ENCODE peak calls at places on chromosomes 11 and 22, in five cellular contexts. One of them, this sample, is unnamed.

GRCh38 chr22:37716708-37717107 is 19.9 kb downstream of the TRIOBP start:
- DNase-seq in mesenchymal stem cell: peak; percentile 75
- DNase-seq in coronary artery: no peak
- DNase-seq in brain microvascular endothelial cell: peak; percentile 64
- DNase-seq in PC-9: peak; percentile 80
- DNase-seq in this sample: no peak

GRCh38 chr11:124788521-124788920 is 11.7 kb downstream of the MSANTD2 start:
- DNase-seq in mesenchymal stem cell: no peak
- DNase-seq in coronary artery: no peak
- DNase-seq in brain microvascular endothelial cell: no peak
- DNase-seq in PC-9: no peak
- DNase-seq in this sample: no peak

GRCh38 chr11:3164138-3164539 is 971 bp downstream of the OSBPL5 start:
- DNase-seq in mesenchymal stem cell: no peak
- DNase-seq in coronary artery: no peak
- DNase-seq in brain microvascular endothelial cell: no peak
- DNase-seq in PC-9: no peak
- DNase-seq in this sample: no peak

GRCh38 chr11:12159351-12160099 is 49.1 kb downstream of the MICAL2 start:
- DNase-seq in mesenchymal stem cell: peak; percentile 98
- DNase-seq in coronary artery: peak; percentile 80
- DNase-seq in brain microvascular endothelial cell: peak; percentile 77
- DNase-seq in PC-9: no peak
- DNase-seq in this sample: peak; percentile 93

GRCh38 chr22:48536691-48537591 is 1290.7 kb downstream of the BRD1 start:
- DNase-seq in mesenchymal stem cell: no peak
- DNase-seq in coronary artery: no peak
- DNase-seq in brain microvascular endothelial cell: no peak
- DNase-seq in PC-9: no peak
- DNase-seq in this sample: no peak

GRCh38 chr22:20810645-20811044 is 36.7 kb downstream of the SERPIND1 start:
- DNase-seq in mesenchymal stem cell: no peak
- DNase-seq in coronary artery: no peak
- DNase-seq in brain microvascular endothelial cell: no peak
- DNase-seq in PC-9: no peak
- DNase-seq in this sample: no peak

GRCh38 chr22:45531944-45532631 is 29.4 kb downstream of the FBLN1 start:
- DNase-seq in mesenchymal stem cell: no peak
- DNase-seq in coronary artery: no peak
- DNase-seq in brain microvascular endothelial cell: no peak
- DNase-seq in PC-9: no peak
- DNase-seq in this sample: no peak

GRCh38 chr11:89604281-89604680 is 105.8 kb upstream of the TRIM77 start:
- DNase-seq in mesenchymal stem cell: peak; percentile 39
- DNase-seq in coronary artery: no peak
- DNase-seq in brain microvascular endothelial cell: no peak
- DNase-seq in PC-9: no peak
- DNase-seq in this sample: no peak

GRCh38 chr11:86765146-86765663 is 35.1 kb upstream of the PRSS23 start:
- DNase-seq in mesenchymal stem cell: no peak
- DNase-seq in coronary artery: no peak
- DNase-seq in brain microvascular endothelial cell: no peak
- DNase-seq in PC-9: no peak
- DNase-seq in this sample: no peak

GRCh38 chr22:36218648-36219047 is 17.0 kb upstream of the APOL4 start:
- DNase-seq in mesenchymal stem cell: no peak
- DNase-seq in coronary artery: no peak
- DNase-seq in brain microvascular endothelial cell: no peak
- DNase-seq in PC-9: no peak
- DNase-seq in this sample: no peak

GRCh38 chr11:2748061-2748813 is 48.4 kb upstream of the KCNQ1OT1 start:
- DNase-seq in mesenchymal stem cell: no peak
- DNase-seq in coronary artery: no peak
- DNase-seq in brain microvascular endothelial cell: no peak
- DNase-seq in PC-9: no peak
- DNase-seq in this sample: no peak

GRCh38 chr11:27075192-27075591 is 34.6 kb downstream of the BBOX1 start:
- DNase-seq in mesenchymal stem cell: peak; percentile 44
- DNase-seq in coronary artery: no peak
- DNase-seq in brain microvascular endothelial cell: peak; percentile 49
- DNase-seq in PC-9: no peak
- DNase-seq in this sample: no peak

GRCh38 chr22:36097880-36098279 is 62.7 kb downstream of the APOL3 start:
- DNase-seq in mesenchymal stem cell: no peak
- DNase-seq in coronary artery: no peak
- DNase-seq in brain microvascular endothelial cell: no peak
- DNase-seq in PC-9: no peak
- DNase-seq in this sample: no peak

GRCh38 chr11:62544521-62545436 is 1.8 kb downstream of the AHNAK start:
- DNase-seq in mesenchymal stem cell: peak; percentile 40
- DNase-seq in coronary artery: no peak
- DNase-seq in brain microvascular endothelial cell: no peak
- DNase-seq in PC-9: no peak
- DNase-seq in this sample: peak; percentile 60

GRCh38 chr11:88520391-88520790 is 182.9 kb upstream of the CTSC start:
- DNase-seq in mesenchymal stem cell: peak; percentile 45
- DNase-seq in coronary artery: no peak
- DNase-seq in brain microvascular endothelial cell: no peak
- DNase-seq in PC-9: no peak
- DNase-seq in this sample: no peak

GRCh38 chr11:113148076-113148475 is 166.3 kb upstream of the TTC12 start:
- DNase-seq in mesenchymal stem cell: no peak
- DNase-seq in coronary artery: no peak
- DNase-seq in brain microvascular endothelial cell: no peak
- DNase-seq in PC-9: no peak
- DNase-seq in this sample: no peak

GRCh38 chr11:121487191-121487590 is 34.4 kb upstream of the SORL1-AS1 start:
- DNase-seq in mesenchymal stem cell: no peak
- DNase-seq in coronary artery: no peak
- DNase-seq in brain microvascular endothelial cell: no peak
- DNase-seq in PC-9: no peak
- DNase-seq in this sample: no peak

GRCh38 chr22:23220485-23221350 is 40.4 kb downstream of the BCR start:
- DNase-seq in mesenchymal stem cell: no peak
- DNase-seq in coronary artery: no peak
- DNase-seq in brain microvascular endothelial cell: no peak
- DNase-seq in PC-9: peak; percentile 37
- DNase-seq in this sample: no peak

GRCh38 chr11:19631657-19632325 is 80.8 kb upstream of the NAV2 start:
- DNase-seq in mesenchymal stem cell: no peak
- DNase-seq in coronary artery: peak; percentile 71
- DNase-seq in brain microvascular endothelial cell: no peak
- DNase-seq in PC-9: no peak
- DNase-seq in this sample: no peak

GRCh38 chr11:2844116-2844515 is 41.5 kb downstream of the CDKN1C start:
- DNase-seq in mesenchymal stem cell: no peak
- DNase-seq in coronary artery: no peak
- DNase-seq in brain microvascular endothelial cell: no peak
- DNase-seq in PC-9: no peak
- DNase-seq in this sample: no peak

GRCh38 chr22:25404923-25405853 is 159.3 kb upstream of the GRK3 start:
- DNase-seq in mesenchymal stem cell: peak; percentile 76
- DNase-seq in coronary artery: no peak
- DNase-seq in brain microvascular endothelial cell: peak; percentile 31
- DNase-seq in PC-9: no peak
- DNase-seq in this sample: peak; percentile 80

GRCh38 chr22:37953062-37953436 is 352 bp downstream of the C22orf23 start:
- DNase-seq in mesenchymal stem cell: no peak
- DNase-seq in coronary artery: no peak
- DNase-seq in brain microvascular endothelial cell: no peak
- DNase-seq in PC-9: peak; percentile 37
- DNase-seq in this sample: no peak

GRCh38 chr22:29717789-29718188 is 2.0 kb upstream of the CABP7 start:
- DNase-seq in mesenchymal stem cell: no peak
- DNase-seq in coronary artery: no peak
- DNase-seq in brain microvascular endothelial cell: no peak
- DNase-seq in PC-9: no peak
- DNase-seq in this sample: no peak

GRCh38 chr11:102564110-102564509 is 33.6 kb upstream of the MMP7 start:
- DNase-seq in mesenchymal stem cell: peak; percentile 75
- DNase-seq in coronary artery: no peak
- DNase-seq in brain microvascular endothelial cell: no peak
- DNase-seq in PC-9: peak; percentile 96
- DNase-seq in this sample: no peak

GRCh38 chr11:47305734-47306483 is 36.0 kb downstream of the MADD start:
- DNase-seq in mesenchymal stem cell: no peak
- DNase-seq in coronary artery: peak; percentile 92
- DNase-seq in brain microvascular endothelial cell: peak; percentile 5
- DNase-seq in PC-9: no peak
- DNase-seq in this sample: no peak

GRCh38 chr11:86938900-86939880 is 16.0 kb downstream of the FZD4 start:
- DNase-seq in mesenchymal stem cell: peak; percentile 71
- DNase-seq in coronary artery: no peak
- DNase-seq in brain microvascular endothelial cell: no peak
- DNase-seq in PC-9: peak; percentile 58
- DNase-seq in this sample: no peak

GRCh38 chr11:37504925-37505324 is 906.9 kb upstream of the RAG2 start:
- DNase-seq in mesenchymal stem cell: peak; percentile 73
- DNase-seq in coronary artery: no peak
- DNase-seq in brain microvascular endothelial cell: peak; percentile 94
- DNase-seq in PC-9: peak; percentile 99
- DNase-seq in this sample: no peak

GRCh38 chr11:65491163-65491465 is 7.7 kb upstream of the MALAT1 start:
- DNase-seq in mesenchymal stem cell: peak; percentile 43
- DNase-seq in coronary artery: peak; percentile 76
- DNase-seq in brain microvascular endothelial cell: peak; percentile 30
- DNase-seq in PC-9: no peak
- DNase-seq in this sample: no peak

GRCh38 chr11:68999093-68999747 is 13.8 kb downstream of the MRGPRF start:
- DNase-seq in mesenchymal stem cell: no peak
- DNase-seq in coronary artery: peak; percentile 62
- DNase-seq in brain microvascular endothelial cell: no peak
- DNase-seq in PC-9: no peak
- DNase-seq in this sample: peak; percentile 71

GRCh38 chr11:131867457-131868257 is 497.2 kb downstream of the NTM start:
- DNase-seq in mesenchymal stem cell: peak; percentile 84
- DNase-seq in coronary artery: no peak
- DNase-seq in brain microvascular endothelial cell: peak; percentile 91
- DNase-seq in PC-9: no peak
- DNase-seq in this sample: peak; percentile 58

GRCh38 chr11:119153049-119153818 is 4.4 kb downstream of the ABCG4 start:
- DNase-seq in mesenchymal stem cell: no peak
- DNase-seq in coronary artery: no peak
- DNase-seq in brain microvascular endothelial cell: no peak
- DNase-seq in PC-9: no peak
- DNase-seq in this sample: no peak

DNA sequence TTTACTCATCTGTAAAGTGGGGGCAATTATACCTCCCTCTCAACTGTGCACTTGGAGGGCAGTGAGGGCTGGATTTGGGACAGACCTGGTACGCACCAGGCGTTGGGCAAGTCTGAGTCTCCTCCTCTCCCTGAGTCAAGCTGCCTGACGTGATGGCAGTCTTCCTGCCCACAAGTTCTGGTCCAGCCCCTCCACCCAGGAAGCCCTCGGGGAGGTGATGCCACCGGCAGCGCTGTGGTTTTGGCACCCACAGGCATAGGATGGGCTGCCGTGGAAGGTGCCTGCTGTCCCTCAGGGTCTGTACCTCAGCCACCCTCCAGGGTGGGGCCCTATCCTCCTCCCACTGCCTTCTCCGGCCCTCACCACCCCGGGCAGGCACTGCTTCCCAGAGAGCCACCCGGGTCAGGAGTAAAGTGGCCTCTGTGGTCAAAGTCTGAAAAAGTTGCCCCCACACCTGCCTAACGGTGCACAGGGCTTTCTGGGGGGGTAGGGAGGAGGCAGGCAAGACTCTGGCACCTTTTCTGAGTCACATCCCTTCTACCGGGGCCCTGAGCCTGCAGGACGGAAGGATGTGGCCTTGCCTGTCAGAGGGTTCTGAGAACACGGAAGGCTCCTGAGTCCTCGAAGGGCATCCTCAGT is 6.5 kb upstream of the APOBEC3H start:
- DNase-seq in mesenchymal stem cell: no peak
- DNase-seq in coronary artery: no peak
- DNase-seq in brain microvascular endothelial cell: no peak
- DNase-seq in PC-9: peak; percentile 97
- DNase-seq in this sample: no peak
- H3K27ac ChIP-seq in mesenchymal stem cell: no peak overlapping the region
- H3K27ac ChIP-seq in coronary artery: no peak overlapping the region
- H3K27ac ChIP-seq in brain microvascular endothelial cell: no peak overlapping the region
- H3K27ac ChIP-seq in PC-9: peak overlapping the region; percentile 71
- H3K27ac ChIP-seq in this sample: no peak overlapping the region

DNA sequence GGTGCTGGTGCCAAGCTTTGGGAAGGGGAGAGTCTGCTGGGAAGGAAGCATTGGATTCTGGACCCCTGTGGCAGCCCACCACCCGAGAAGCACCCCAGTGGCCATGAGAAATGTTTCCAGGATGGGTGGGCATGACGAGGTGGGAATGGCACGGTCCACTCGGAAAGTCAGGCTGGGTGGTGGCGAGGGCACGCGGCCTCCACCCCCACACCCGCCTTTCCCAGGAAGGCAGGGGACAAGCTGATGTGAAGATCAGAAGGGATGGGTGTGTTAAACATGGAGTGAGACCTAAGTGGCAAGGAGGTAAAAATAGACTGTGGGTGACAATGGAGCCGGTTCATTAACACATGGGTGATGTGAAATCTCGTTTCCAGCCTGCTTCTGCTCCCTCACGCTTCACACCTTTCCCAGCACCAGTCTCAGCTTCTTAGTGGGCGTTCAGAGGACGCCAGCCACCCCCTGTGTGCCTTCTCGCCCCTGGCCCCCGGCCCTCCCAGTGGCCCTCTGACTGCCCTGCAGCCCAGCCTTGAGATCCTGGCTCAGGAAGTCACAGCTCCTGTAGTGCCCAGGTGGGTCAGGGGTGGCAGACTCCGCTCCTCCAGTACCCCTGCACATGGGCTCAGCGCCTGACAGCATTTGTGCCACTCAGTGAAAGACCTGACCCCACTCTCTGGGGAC is 27.6 kb downstream of the LRRC10B start:
- DNase-seq in mesenchymal stem cell: no peak
- DNase-seq in coronary artery: no peak
- DNase-seq in brain microvascular endothelial cell: no peak
- DNase-seq in PC-9: no peak
- DNase-seq in this sample: no peak
- H3K4me3 ChIP-seq in mesenchymal stem cell: no peak overlapping the region
- H3K4me3 ChIP-seq in coronary artery: no peak overlapping the region
- H3K4me3 ChIP-seq in brain microvascular endothelial cell: no peak overlapping the region
- H3K4me3 ChIP-seq in PC-9: no peak overlapping the region
- H3K4me3 ChIP-seq in this sample: no peak overlapping the region

GRCh38 chr11:955154-956049 is 29.7 kb downstream of the AP2A2 start:
- DNase-seq in mesenchymal stem cell: no peak
- DNase-seq in coronary artery: no peak
- DNase-seq in brain microvascular endothelial cell: no peak
- DNase-seq in PC-9: peak; percentile 77
- DNase-seq in this sample: no peak
- H3K27ac ChIP-seq in mesenchymal stem cell: no peak overlapping the region
- H3K27ac ChIP-seq in coronary artery: no peak overlapping the region
- H3K27ac ChIP-seq in brain microvascular endothelial cell: no peak overlapping the region
- H3K27ac ChIP-seq in PC-9: peak overlapping the region; percentile 46
- H3K27ac ChIP-seq in this sample: no peak overlapping the region

DNA sequence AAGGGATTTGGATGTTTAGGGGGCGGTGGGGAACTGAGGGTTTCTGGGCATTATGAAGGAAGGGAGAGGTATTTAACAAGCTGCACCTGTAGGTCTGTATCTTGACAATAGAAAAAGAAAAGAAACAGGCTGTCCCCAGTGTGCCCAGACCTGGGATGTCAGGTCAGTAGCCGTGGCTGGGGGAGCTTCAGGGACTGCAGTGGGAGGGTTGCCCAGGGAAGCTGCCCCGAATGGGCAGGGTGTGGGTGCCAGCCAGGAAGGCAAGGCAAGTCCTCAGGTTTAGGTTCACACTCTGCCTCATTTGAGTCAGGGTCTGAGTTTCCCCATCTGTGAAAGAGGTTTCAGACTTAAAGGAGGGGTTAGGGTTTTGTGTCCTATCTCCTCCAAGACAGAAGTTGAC is 1.5 kb downstream of the INPP5J start:
- DNase-seq in mesenchymal stem cell: no peak
- DNase-seq in coronary artery: no peak
- DNase-seq in brain microvascular endothelial cell: no peak
- DNase-seq in PC-9: peak; percentile 33
- DNase-seq in this sample: no peak
- H3K4me3 ChIP-seq in mesenchymal stem cell: no peak overlapping the region
- H3K4me3 ChIP-seq in coronary artery: no peak overlapping the region
- H3K4me3 ChIP-seq in brain microvascular endothelial cell: no peak overlapping the region
- H3K4me3 ChIP-seq in PC-9: no peak overlapping the region
- H3K4me3 ChIP-seq in this sample: no peak overlapping the region